ENCODE peak calls at places on chromosomes 1 and 21, in eight cellular contexts. One of them, this sample, is unnamed.

GRCh38 chr1:59020151-59020997 is 236.5 kb upstream of the JUN start:
- DNase-seq in AG08396: peak
- DNase-seq in activated CD4-positive, alpha-beta memory T cell treated with anti-CD3 and anti-CD28 coated beads for 36 hours: peak
- DNase-seq in stimulated activated CD8-positive, alpha-beta memory T cell treated with anti-CD3 and anti-CD28 coated beads, Interleukin-4, amount 100 ng/mL, for 4 hours: peak
- DNase-seq in stimulated activated effector memory CD8-positive, alpha-beta T cell treated with anti-CD3 and anti-CD28 coated beads, Interleukin-12 subunit alpha, Interleukin-12 subunit beta, amount 100 ng/mL, for 72 hours: peak
- DNase-seq in posterior cingulate gyrus: no peak
- DNase-seq in DMS153: no peak
- DNase-seq in glomerular endothelial cell: no peak
- DNase-seq in this sample: peak

GRCh38 chr1:183685112-183685713 is 32.1 kb upstream of the APOBEC4 start:
- DNase-seq in AG08396: peak
- DNase-seq in stimulated activated effector memory CD8-positive, alpha-beta T cell treated with anti-CD3 and anti-CD28 coated beads, Interleukin-12 subunit alpha, Interleukin-12 subunit beta, amount 100 ng/mL, for 72 hours: no peak
- DNase-seq in stimulated activated CD8-positive, alpha-beta memory T cell treated with anti-CD3 and anti-CD28 coated beads, Interleukin-4, amount 100 ng/mL, for 4 hours: no peak
- DNase-seq in posterior cingulate gyrus: no peak
- DNase-seq in DMS153: peak
- DNase-seq in activated CD4-positive, alpha-beta memory T cell treated with anti-CD3 and anti-CD28 coated beads for 36 hours: peak
- DNase-seq in glomerular endothelial cell: peak
- DNase-seq in this sample: peak

GRCh38 chr1:183543619-183544204 is 46.5 kb downstream of the NCF2 start:
- DNase-seq in AG08396: peak
- DNase-seq in posterior cingulate gyrus: no peak
- DNase-seq in stimulated activated effector memory CD8-positive, alpha-beta T cell treated with anti-CD3 and anti-CD28 coated beads, Interleukin-12 subunit alpha, Interleukin-12 subunit beta, amount 100 ng/mL, for 72 hours: no peak
- DNase-seq in stimulated activated CD8-positive, alpha-beta memory T cell treated with anti-CD3 and anti-CD28 coated beads, Interleukin-4, amount 100 ng/mL, for 4 hours: no peak
- DNase-seq in activated CD4-positive, alpha-beta memory T cell treated with anti-CD3 and anti-CD28 coated beads for 36 hours: no peak
- DNase-seq in DMS153: peak
- DNase-seq in glomerular endothelial cell: peak
- DNase-seq in this sample: peak

GRCh38 chr1:187794561-187794960 is 965.8 kb downstream of the PLA2G4A start:
- DNase-seq in stimulated activated CD8-positive, alpha-beta memory T cell treated with anti-CD3 and anti-CD28 coated beads, Interleukin-4, amount 100 ng/mL, for 4 hours: no peak
- DNase-seq in DMS153: no peak
- DNase-seq in activated CD4-positive, alpha-beta memory T cell treated with anti-CD3 and anti-CD28 coated beads for 36 hours: no peak
- DNase-seq in AG08396: no peak
- DNase-seq in glomerular endothelial cell: no peak
- DNase-seq in stimulated activated effector memory CD8-positive, alpha-beta T cell treated with anti-CD3 and anti-CD28 coated beads, Interleukin-12 subunit alpha, Interleukin-12 subunit beta, amount 100 ng/mL, for 72 hours: no peak
- DNase-seq in posterior cingulate gyrus: no peak
- DNase-seq in this sample: peak

GRCh38 chr1:230735447-230735846 is 11.7 kb upstream of the CAPN9 start:
- DNase-seq in DMS153: no peak
- DNase-seq in stimulated activated CD8-positive, alpha-beta memory T cell treated with anti-CD3 and anti-CD28 coated beads, Interleukin-4, amount 100 ng/mL, for 4 hours: no peak
- DNase-seq in stimulated activated effector memory CD8-positive, alpha-beta T cell treated with anti-CD3 and anti-CD28 coated beads, Interleukin-12 subunit alpha, Interleukin-12 subunit beta, amount 100 ng/mL, for 72 hours: no peak
- DNase-seq in posterior cingulate gyrus: no peak
- DNase-seq in AG08396: no peak
- DNase-seq in glomerular endothelial cell: no peak
- DNase-seq in activated CD4-positive, alpha-beta memory T cell treated with anti-CD3 and anti-CD28 coated beads for 36 hours: no peak
- DNase-seq in this sample: no peak

GRCh38 chr1:75908717-75909152 is 23.5 kb downstream of the ASB17 start:
- DNase-seq in activated CD4-positive, alpha-beta memory T cell treated with anti-CD3 and anti-CD28 coated beads for 36 hours: no peak
- DNase-seq in DMS153: peak
- DNase-seq in stimulated activated CD8-positive, alpha-beta memory T cell treated with anti-CD3 and anti-CD28 coated beads, Interleukin-4, amount 100 ng/mL, for 4 hours: no peak
- DNase-seq in AG08396: peak
- DNase-seq in glomerular endothelial cell: peak
- DNase-seq in stimulated activated effector memory CD8-positive, alpha-beta T cell treated with anti-CD3 and anti-CD28 coated beads, Interleukin-12 subunit alpha, Interleukin-12 subunit beta, amount 100 ng/mL, for 72 hours: no peak
- DNase-seq in posterior cingulate gyrus: no peak
- DNase-seq in this sample: peak

GRCh38 chr1:61140778-61141177 is 58.4 kb downstream of the NFIA start:
- DNase-seq in glomerular endothelial cell: no peak
- DNase-seq in stimulated activated effector memory CD8-positive, alpha-beta T cell treated with anti-CD3 and anti-CD28 coated beads, Interleukin-12 subunit alpha, Interleukin-12 subunit beta, amount 100 ng/mL, for 72 hours: no peak
- DNase-seq in DMS153: no peak
- DNase-seq in stimulated activated CD8-positive, alpha-beta memory T cell treated with anti-CD3 and anti-CD28 coated beads, Interleukin-4, amount 100 ng/mL, for 4 hours: no peak
- DNase-seq in AG08396: no peak
- DNase-seq in posterior cingulate gyrus: no peak
- DNase-seq in activated CD4-positive, alpha-beta memory T cell treated with anti-CD3 and anti-CD28 coated beads for 36 hours: no peak
- DNase-seq in this sample: no peak

GRCh38 chr21:42725416-42725930 is 72.1 kb downstream of the PDE9A start:
- DNase-seq in stimulated activated effector memory CD8-positive, alpha-beta T cell treated with anti-CD3 and anti-CD28 coated beads, Interleukin-12 subunit alpha, Interleukin-12 subunit beta, amount 100 ng/mL, for 72 hours: no peak
- DNase-seq in glomerular endothelial cell: no peak
- DNase-seq in AG08396: no peak
- DNase-seq in DMS153: no peak
- DNase-seq in stimulated activated CD8-positive, alpha-beta memory T cell treated with anti-CD3 and anti-CD28 coated beads, Interleukin-4, amount 100 ng/mL, for 4 hours: no peak
- DNase-seq in posterior cingulate gyrus: no peak
- DNase-seq in activated CD4-positive, alpha-beta memory T cell treated with anti-CD3 and anti-CD28 coated beads for 36 hours: no peak
- DNase-seq in this sample: no peak

GRCh38 chr21:36960676-36961284 is 5.7 kb downstream of the HLCS start:
- DNase-seq in activated CD4-positive, alpha-beta memory T cell treated with anti-CD3 and anti-CD28 coated beads for 36 hours: no peak
- DNase-seq in stimulated activated effector memory CD8-positive, alpha-beta T cell treated with anti-CD3 and anti-CD28 coated beads, Interleukin-12 subunit alpha, Interleukin-12 subunit beta, amount 100 ng/mL, for 72 hours: no peak
- DNase-seq in posterior cingulate gyrus: no peak
- DNase-seq in AG08396: no peak
- DNase-seq in glomerular endothelial cell: no peak
- DNase-seq in stimulated activated CD8-positive, alpha-beta memory T cell treated with anti-CD3 and anti-CD28 coated beads, Interleukin-4, amount 100 ng/mL, for 4 hours: no peak
- DNase-seq in DMS153: no peak
- DNase-seq in this sample: no peak

GRCh38 chr21:29299046-29299905 is 554 bp downstream of the BACH1 start:
- DNase-seq in posterior cingulate gyrus: peak
- DNase-seq in stimulated activated effector memory CD8-positive, alpha-beta T cell treated with anti-CD3 and anti-CD28 coated beads, Interleukin-12 subunit alpha, Interleukin-12 subunit beta, amount 100 ng/mL, for 72 hours: peak
- DNase-seq in stimulated activated CD8-positive, alpha-beta memory T cell treated with anti-CD3 and anti-CD28 coated beads, Interleukin-4, amount 100 ng/mL, for 4 hours: peak
- DNase-seq in activated CD4-positive, alpha-beta memory T cell treated with anti-CD3 and anti-CD28 coated beads for 36 hours: peak
- DNase-seq in glomerular endothelial cell: no peak
- DNase-seq in DMS153: no peak
- DNase-seq in AG08396: peak
- DNase-seq in this sample: no peak

GRCh38 chr1:6731905-6732304 is 30.3 kb upstream of the DNAJC11 start:
- DNase-seq in posterior cingulate gyrus: no peak
- DNase-seq in stimulated activated effector memory CD8-positive, alpha-beta T cell treated with anti-CD3 and anti-CD28 coated beads, Interleukin-12 subunit alpha, Interleukin-12 subunit beta, amount 100 ng/mL, for 72 hours: no peak
- DNase-seq in stimulated activated CD8-positive, alpha-beta memory T cell treated with anti-CD3 and anti-CD28 coated beads, Interleukin-4, amount 100 ng/mL, for 4 hours: no peak
- DNase-seq in activated CD4-positive, alpha-beta memory T cell treated with anti-CD3 and anti-CD28 coated beads for 36 hours: no peak
- DNase-seq in AG08396: no peak
- DNase-seq in DMS153: no peak
- DNase-seq in glomerular endothelial cell: no peak
- DNase-seq in this sample: no peak

GRCh38 chr1:56626546-56626945 is 18.6 kb upstream of the PRKAA2 start:
- DNase-seq in stimulated activated CD8-positive, alpha-beta memory T cell treated with anti-CD3 and anti-CD28 coated beads, Interleukin-4, amount 100 ng/mL, for 4 hours: no peak
- DNase-seq in posterior cingulate gyrus: no peak
- DNase-seq in activated CD4-positive, alpha-beta memory T cell treated with anti-CD3 and anti-CD28 coated beads for 36 hours: no peak
- DNase-seq in glomerular endothelial cell: no peak
- DNase-seq in AG08396: no peak
- DNase-seq in stimulated activated effector memory CD8-positive, alpha-beta T cell treated with anti-CD3 and anti-CD28 coated beads, Interleukin-12 subunit alpha, Interleukin-12 subunit beta, amount 100 ng/mL, for 72 hours: no peak
- DNase-seq in DMS153: no peak
- DNase-seq in this sample: no peak

GRCh38 chr1:1628656-1629429 is 3.1 kb upstream of the MMP23B start:
- DNase-seq in AG08396: no peak
- DNase-seq in glomerular endothelial cell: no peak
- DNase-seq in DMS153: no peak
- DNase-seq in posterior cingulate gyrus: peak
- DNase-seq in stimulated activated effector memory CD8-positive, alpha-beta T cell treated with anti-CD3 and anti-CD28 coated beads, Interleukin-12 subunit alpha, Interleukin-12 subunit beta, amount 100 ng/mL, for 72 hours: no peak
- DNase-seq in stimulated activated CD8-positive, alpha-beta memory T cell treated with anti-CD3 and anti-CD28 coated beads, Interleukin-4, amount 100 ng/mL, for 4 hours: no peak
- DNase-seq in activated CD4-positive, alpha-beta memory T cell treated with anti-CD3 and anti-CD28 coated beads for 36 hours: peak
- DNase-seq in this sample: no peak

GRCh38 chr1:224497714-224498573 is 63.3 kb upstream of the WDR26 start:
- DNase-seq in stimulated activated CD8-positive, alpha-beta memory T cell treated with anti-CD3 and anti-CD28 coated beads, Interleukin-4, amount 100 ng/mL, for 4 hours: peak
- DNase-seq in DMS153: no peak
- DNase-seq in activated CD4-positive, alpha-beta memory T cell treated with anti-CD3 and anti-CD28 coated beads for 36 hours: peak
- DNase-seq in AG08396: peak
- DNase-seq in posterior cingulate gyrus: no peak
- DNase-seq in glomerular endothelial cell: no peak
- DNase-seq in stimulated activated effector memory CD8-positive, alpha-beta T cell treated with anti-CD3 and anti-CD28 coated beads, Interleukin-12 subunit alpha, Interleukin-12 subunit beta, amount 100 ng/mL, for 72 hours: peak
- DNase-seq in this sample: peak

GRCh38 chr1:32791881-32792280 is 25.3 kb downstream of the YARS1 start:
- DNase-seq in stimulated activated CD8-positive, alpha-beta memory T cell treated with anti-CD3 and anti-CD28 coated beads, Interleukin-4, amount 100 ng/mL, for 4 hours: no peak
- DNase-seq in stimulated activated effector memory CD8-positive, alpha-beta T cell treated with anti-CD3 and anti-CD28 coated beads, Interleukin-12 subunit alpha, Interleukin-12 subunit beta, amount 100 ng/mL, for 72 hours: no peak
- DNase-seq in glomerular endothelial cell: no peak
- DNase-seq in DMS153: no peak
- DNase-seq in activated CD4-positive, alpha-beta memory T cell treated with anti-CD3 and anti-CD28 coated beads for 36 hours: no peak
- DNase-seq in AG08396: no peak
- DNase-seq in posterior cingulate gyrus: no peak
- DNase-seq in this sample: no peak

GRCh38 chr1:113858418-113858817 is 13.1 kb downstream of the PTPN22 start:
- DNase-seq in AG08396: no peak
- DNase-seq in stimulated activated effector memory CD8-positive, alpha-beta T cell treated with anti-CD3 and anti-CD28 coated beads, Interleukin-12 subunit alpha, Interleukin-12 subunit beta, amount 100 ng/mL, for 72 hours: no peak
- DNase-seq in glomerular endothelial cell: no peak
- DNase-seq in activated CD4-positive, alpha-beta memory T cell treated with anti-CD3 and anti-CD28 coated beads for 36 hours: no peak
- DNase-seq in stimulated activated CD8-positive, alpha-beta memory T cell treated with anti-CD3 and anti-CD28 coated beads, Interleukin-4, amount 100 ng/mL, for 4 hours: no peak
- DNase-seq in DMS153: no peak
- DNase-seq in posterior cingulate gyrus: no peak
- DNase-seq in this sample: no peak

GRCh38 chr21:32009263-32009662 is 136.4 kb downstream of the HUNK start:
- DNase-seq in posterior cingulate gyrus: no peak
- DNase-seq in stimulated activated CD8-positive, alpha-beta memory T cell treated with anti-CD3 and anti-CD28 coated beads, Interleukin-4, amount 100 ng/mL, for 4 hours: no peak
- DNase-seq in AG08396: no peak
- DNase-seq in stimulated activated effector memory CD8-positive, alpha-beta T cell treated with anti-CD3 and anti-CD28 coated beads, Interleukin-12 subunit alpha, Interleukin-12 subunit beta, amount 100 ng/mL, for 72 hours: no peak
- DNase-seq in glomerular endothelial cell: no peak
- DNase-seq in activated CD4-positive, alpha-beta memory T cell treated with anti-CD3 and anti-CD28 coated beads for 36 hours: no peak
- DNase-seq in DMS153: no peak
- DNase-seq in this sample: no peak

GRCh38 chr1:3195480-3195815 is 126.4 kb downstream of the PRDM16 start:
- DNase-seq in stimulated activated effector memory CD8-positive, alpha-beta T cell treated with anti-CD3 and anti-CD28 coated beads, Interleukin-12 subunit alpha, Interleukin-12 subunit beta, amount 100 ng/mL, for 72 hours: no peak
- DNase-seq in stimulated activated CD8-positive, alpha-beta memory T cell treated with anti-CD3 and anti-CD28 coated beads, Interleukin-4, amount 100 ng/mL, for 4 hours: no peak
- DNase-seq in DMS153: no peak
- DNase-seq in posterior cingulate gyrus: no peak
- DNase-seq in glomerular endothelial cell: no peak
- DNase-seq in activated CD4-positive, alpha-beta memory T cell treated with anti-CD3 and anti-CD28 coated beads for 36 hours: no peak
- DNase-seq in AG08396: no peak
- DNase-seq in this sample: no peak

GRCh38 chr1:156504062-156504813 is 3.7 kb upstream of the MEF2D start:
- DNase-seq in stimulated activated CD8-positive, alpha-beta memory T cell treated with anti-CD3 and anti-CD28 coated beads, Interleukin-4, amount 100 ng/mL, for 4 hours: no peak
- DNase-seq in stimulated activated effector memory CD8-positive, alpha-beta T cell treated with anti-CD3 and anti-CD28 coated beads, Interleukin-12 subunit alpha, Interleukin-12 subunit beta, amount 100 ng/mL, for 72 hours: no peak
- DNase-seq in activated CD4-positive, alpha-beta memory T cell treated with anti-CD3 and anti-CD28 coated beads for 36 hours: peak
- DNase-seq in posterior cingulate gyrus: no peak
- DNase-seq in DMS153: peak
- DNase-seq in AG08396: no peak
- DNase-seq in glomerular endothelial cell: no peak
- DNase-seq in this sample: no peak

GRCh38 chr1:206839857-206840256 is 25.6 kb upstream of the IL20 start:
- DNase-seq in DMS153: no peak
- DNase-seq in posterior cingulate gyrus: no peak
- DNase-seq in stimulated activated CD8-positive, alpha-beta memory T cell treated with anti-CD3 and anti-CD28 coated beads, Interleukin-4, amount 100 ng/mL, for 4 hours: no peak
- DNase-seq in AG08396: peak
- DNase-seq in activated CD4-positive, alpha-beta memory T cell treated with anti-CD3 and anti-CD28 coated beads for 36 hours: no peak
- DNase-seq in glomerular endothelial cell: no peak
- DNase-seq in stimulated activated effector memory CD8-positive, alpha-beta T cell treated with anti-CD3 and anti-CD28 coated beads, Interleukin-12 subunit alpha, Interleukin-12 subunit beta, amount 100 ng/mL, for 72 hours: no peak
- DNase-seq in this sample: no peak

GRCh38 chr1:66503841-66504470 is 30.0 kb upstream of the SGIP1 start:
- DNase-seq in AG08396: peak
- DNase-seq in activated CD4-positive, alpha-beta memory T cell treated with anti-CD3 and anti-CD28 coated beads for 36 hours: peak
- DNase-seq in stimulated activated CD8-positive, alpha-beta memory T cell treated with anti-CD3 and anti-CD28 coated beads, Interleukin-4, amount 100 ng/mL, for 4 hours: no peak
- DNase-seq in stimulated activated effector memory CD8-positive, alpha-beta T cell treated with anti-CD3 and anti-CD28 coated beads, Interleukin-12 subunit alpha, Interleukin-12 subunit beta, amount 100 ng/mL, for 72 hours: peak
- DNase-seq in DMS153: peak
- DNase-seq in posterior cingulate gyrus: no peak
- DNase-seq in glomerular endothelial cell: no peak
- DNase-seq in this sample: peak

GRCh38 chr1:212433577-212434462 is 1.1 kb downstream of the NENF start:
- DNase-seq in stimulated activated effector memory CD8-positive, alpha-beta T cell treated with anti-CD3 and anti-CD28 coated beads, Interleukin-12 subunit alpha, Interleukin-12 subunit beta, amount 100 ng/mL, for 72 hours: no peak
- DNase-seq in stimulated activated CD8-positive, alpha-beta memory T cell treated with anti-CD3 and anti-CD28 coated beads, Interleukin-4, amount 100 ng/mL, for 4 hours: no peak
- DNase-seq in glomerular endothelial cell: no peak
- DNase-seq in AG08396: no peak
- DNase-seq in activated CD4-positive, alpha-beta memory T cell treated with anti-CD3 and anti-CD28 coated beads for 36 hours: no peak
- DNase-seq in posterior cingulate gyrus: no peak
- DNase-seq in DMS153: no peak
- DNase-seq in this sample: no peak

GRCh38 chr1:211135342-211135950 is 1.5 kb upstream of the KCNH1 start:
- DNase-seq in activated CD4-positive, alpha-beta memory T cell treated with anti-CD3 and anti-CD28 coated beads for 36 hours: no peak
- DNase-seq in posterior cingulate gyrus: no peak
- DNase-seq in stimulated activated effector memory CD8-positive, alpha-beta T cell treated with anti-CD3 and anti-CD28 coated beads, Interleukin-12 subunit alpha, Interleukin-12 subunit beta, amount 100 ng/mL, for 72 hours: no peak
- DNase-seq in glomerular endothelial cell: peak
- DNase-seq in AG08396: peak
- DNase-seq in stimulated activated CD8-positive, alpha-beta memory T cell treated with anti-CD3 and anti-CD28 coated beads, Interleukin-4, amount 100 ng/mL, for 4 hours: no peak
- DNase-seq in DMS153: peak
- DNase-seq in this sample: peak

GRCh38 chr1:98797506-98797905 is 136.0 kb downstream of the SNX7 start:
- DNase-seq in DMS153: no peak
- DNase-seq in glomerular endothelial cell: no peak
- DNase-seq in stimulated activated CD8-positive, alpha-beta memory T cell treated with anti-CD3 and anti-CD28 coated beads, Interleukin-4, amount 100 ng/mL, for 4 hours: no peak
- DNase-seq in stimulated activated effector memory CD8-positive, alpha-beta T cell treated with anti-CD3 and anti-CD28 coated beads, Interleukin-12 subunit alpha, Interleukin-12 subunit beta, amount 100 ng/mL, for 72 hours: no peak
- DNase-seq in activated CD4-positive, alpha-beta memory T cell treated with anti-CD3 and anti-CD28 coated beads for 36 hours: no peak
- DNase-seq in posterior cingulate gyrus: no peak
- DNase-seq in AG08396: no peak
- DNase-seq in this sample: no peak

GRCh38 chr21:25994758-25995163 is 175.8 kb downstream of the APP start:
- DNase-seq in stimulated activated CD8-positive, alpha-beta memory T cell treated with anti-CD3 and anti-CD28 coated beads, Interleukin-4, amount 100 ng/mL, for 4 hours: no peak
- DNase-seq in activated CD4-positive, alpha-beta memory T cell treated with anti-CD3 and anti-CD28 coated beads for 36 hours: no peak
- DNase-seq in glomerular endothelial cell: no peak
- DNase-seq in AG08396: no peak
- DNase-seq in DMS153: no peak
- DNase-seq in posterior cingulate gyrus: no peak
- DNase-seq in stimulated activated effector memory CD8-positive, alpha-beta T cell treated with anti-CD3 and anti-CD28 coated beads, Interleukin-12 subunit alpha, Interleukin-12 subunit beta, amount 100 ng/mL, for 72 hours: no peak
- DNase-seq in this sample: no peak

GRCh38 chr1:1419812-1420653 is 1.0 kb downstream of the ANKRD65 start:
- DNase-seq in stimulated activated effector memory CD8-positive, alpha-beta T cell treated with anti-CD3 and anti-CD28 coated beads, Interleukin-12 subunit alpha, Interleukin-12 subunit beta, amount 100 ng/mL, for 72 hours: no peak
- DNase-seq in posterior cingulate gyrus: no peak
- DNase-seq in AG08396: peak
- DNase-seq in DMS153: no peak
- DNase-seq in stimulated activated CD8-positive, alpha-beta memory T cell treated with anti-CD3 and anti-CD28 coated beads, Interleukin-4, amount 100 ng/mL, for 4 hours: no peak
- DNase-seq in activated CD4-positive, alpha-beta memory T cell treated with anti-CD3 and anti-CD28 coated beads for 36 hours: no peak
- DNase-seq in glomerular endothelial cell: no peak
- DNase-seq in this sample: no peak